ENCODE peak calls at places on chromosomes 6 and 20, in four cellular contexts. U, Y, S and V are unnamed samples.

GRCh38 chr6:93389192-93389591 is 30.2 kb downstream of the EPHA7 start:
- DNase-seq in U (no peak), Y (no peak), S (no peak), V (no peak)

GRCh38 chr20:16661738-16662137 is 68.1 kb upstream of the SNRPB2 start:
- DNase-seq in U (no peak), Y (no peak), S (no peak), V (no peak)

GRCh38 chr20:46364670-46365482 is 41.5 kb downstream of the ELMO2 start:
- DNase-seq in U (no peak), Y (no peak), S (no peak), V (no peak)

GRCh38 chr6:15389079-15389758 is 143.3 kb downstream of the JARID2 start:
- DNase-seq in U (no peak), Y (no peak), S (no peak), V (no peak)

GRCh38 chr6:146887447-146888077 is 288.8 kb downstream of the ADGB start:
- DNase-seq in U (no peak), Y (no peak), S (no peak), V (no peak)

GRCh38 chr6:127841811-127842210 is 59.0 kb downstream of the THEMIS start:
- DNase-seq in U (no peak), Y (no peak), S (no peak), V (no peak)

GRCh38 chr20:23350855-23351838 is 556 bp downstream of the NXT1 start:
- DNase-seq in U (no peak), Y (peak), S (peak), V (peak)

GRCh38 chr6:96014846-96015245 is 928 bp upstream of the FUT9 start:
- DNase-seq in U (no peak), Y (no peak), S (no peak), V (no peak)

GRCh38 chr6:28090902-28091586 is 10.7 kb downstream of the ZNF165 start:
- DNase-seq in U (no peak), Y (no peak), S (no peak), V (no peak)

GRCh38 chr20:63858393-63859165 is 2.7 kb upstream of the ABHD16B start:
- DNase-seq in U (no peak), Y (no peak), S (no peak), V (no peak)

GRCh38 chr6:20868397-20869185 is 334.3 kb downstream of the CDKAL1 start:
- DNase-seq in U (no peak), Y (no peak), S (no peak), V (no peak)

GRCh38 chr6:89797317-89797716 is 22.3 kb downstream of the MDN1 start:
- DNase-seq in U (no peak), Y (no peak), S (no peak), V (no peak)

GRCh38 chr6:56682580-56682979 is 39.9 kb upstream of the DST start:
- DNase-seq in U (no peak), Y (no peak), S (no peak), V (no peak)

GRCh38 chr20:50491926-50492634 is 18.1 kb upstream of the PTPN1 start:
- DNase-seq in U (peak), Y (no peak), S (no peak), V (no peak)

GRCh38 chr20:4012631-4013030 is 2.7 kb downstream of the RNF24 start:
- DNase-seq in U (no peak), Y (no peak), S (no peak), V (no peak)

GRCh38 chr6:33126101-33126714 is 50.4 kb downstream of the HLA-DPB1 start:
- DNase-seq in U (no peak), Y (peak), S (peak), V (no peak)

GRCh38 chr6:91412532-91412931 is 825.7 kb upstream of the MAP3K7 start:
- DNase-seq in U (no peak), Y (no peak), S (no peak), V (no peak)

GRCh38 chr6:79605061-79605460 is 26.1 kb upstream of the SH3BGRL2 start:
- DNase-seq in U (no peak), Y (no peak), S (no peak), V (no peak)

GRCh38 chr6:135226537-135226936 is 45.4 kb downstream of the MYB start:
- DNase-seq in U (no peak), Y (no peak), S (no peak), V (no peak)

GRCh38 chr6:101392561-101393230 is 812 bp upstream of the GRIK2 start:
- DNase-seq in U (no peak), Y (no peak), S (no peak), V (no peak)

GRCh38 chr6:135088232-135088760 is 33.7 kb upstream of the HBS1L start:
- DNase-seq in U (no peak), Y (no peak), S (no peak), V (no peak)

GRCh38 chr6:72248621-72249020 is 362.3 kb downstream of the RIMS1 start:
- DNase-seq in U (no peak), Y (no peak), S (no peak), V (no peak)

GRCh38 chr6:109466212-109466923 is 10.8 kb upstream of the MICAL1 start:
- DNase-seq in U (no peak), Y (no peak), S (no peak), V (no peak)

GRCh38 chr6:121857551-121857950 is 422.1 kb downstream of the GJA1 start:
- DNase-seq in U (no peak), Y (no peak), S (no peak), V (no peak)

GRCh38 chr6:68400396-68400795 is 234.7 kb upstream of the ADGRB3 start:
- DNase-seq in U (no peak), Y (no peak), S (peak), V (no peak)

GRCh38 chr6:28794175-28795002 is 129.4 kb downstream of the TRIM27 start:
- DNase-seq in U (no peak), Y (no peak), S (peak), V (no peak)

GRCh38 chr6:70136996-70137395 is 165.9 kb downstream of the COL9A1 start:
- DNase-seq in U (no peak), Y (no peak), S (no peak), V (no peak)

GRCh38 chr6:69894578-69895347 is 28.4 kb downstream of the COL19A1 start:
- DNase-seq in U (peak), Y (no peak), S (no peak), V (no peak)

GRCh38 chr6:16624631-16625299 is 136.5 kb downstream of the ATXN1 start:
- DNase-seq in U (no peak), Y (no peak), S (no peak), V (no peak)

GRCh38 chr6:129342243-129342642 is 367.7 kb downstream of the ARHGAP18 start:
- DNase-seq in U (no peak), Y (no peak), S (no peak), V (no peak)

GRCh38 chr20:58102744-58103516 is 125.5 kb downstream of the ANKRD60 start:
- DNase-seq in U (peak), Y (no peak), S (no peak), V (peak)

GRCh38 chr6:158402184-158402583 is 89.9 kb downstream of the TULP4 start:
- DNase-seq in U (no peak), Y (no peak), S (no peak), V (no peak)

GRCh38 chr20:56249244-56249955 is 868 bp downstream of the MC3R start:
- DNase-seq in U (no peak), Y (no peak), S (peak), V (no peak)

GRCh38 chr6:33667072-33667471 is 44.4 kb downstream of the UQCC2 start:
- DNase-seq in U (no peak), Y (no peak), S (no peak), V (no peak)

GRCh38 chr6:110951986-110952794 is 6.3 kb upstream of the GTF3C6 start:
- DNase-seq in U (peak), Y (no peak), S (peak), V (no peak)

GRCh38 chr20:24360531-24360930 is 108.9 kb upstream of the SYNDIG1 start:
- DNase-seq in U (no peak), Y (no peak), S (no peak), V (no peak)
- TF ChIP-seq CTCF in U (no peak), Y (no peak), S (no peak), V (no peak)

GRCh38 chr6:145809785-145810184 is 4.8 kb downstream of the FBXO30 start:
- DNase-seq in U (no peak), Y (no peak), S (no peak), V (no peak)
- H3K4me3 ChIP-seq in U (no peak), Y (no peak), S (no peak), V (no peak)

GRCh38 chr6:150247803-150248202 is 105.0 kb downstream of the PPP1R14C start:
- DNase-seq in U (no peak), Y (no peak), S (no peak), V (no peak)

GRCh38 chr6:150241751-150242150 is 98.9 kb downstream of the PPP1R14C start:
- DNase-seq in U (no peak), Y (no peak), S (no peak), V (no peak)

GRCh38 chr6:150248300-150248699 is 105.5 kb downstream of the PPP1R14C start:
- DNase-seq in U (no peak), Y (no peak), S (no peak), V (no peak)

GRCh38 chr6:150243620-150244314 is 100.9 kb downstream of the PPP1R14C start:
- DNase-seq in U (no peak), Y (no peak), S (no peak), V (no peak)

DNA sequence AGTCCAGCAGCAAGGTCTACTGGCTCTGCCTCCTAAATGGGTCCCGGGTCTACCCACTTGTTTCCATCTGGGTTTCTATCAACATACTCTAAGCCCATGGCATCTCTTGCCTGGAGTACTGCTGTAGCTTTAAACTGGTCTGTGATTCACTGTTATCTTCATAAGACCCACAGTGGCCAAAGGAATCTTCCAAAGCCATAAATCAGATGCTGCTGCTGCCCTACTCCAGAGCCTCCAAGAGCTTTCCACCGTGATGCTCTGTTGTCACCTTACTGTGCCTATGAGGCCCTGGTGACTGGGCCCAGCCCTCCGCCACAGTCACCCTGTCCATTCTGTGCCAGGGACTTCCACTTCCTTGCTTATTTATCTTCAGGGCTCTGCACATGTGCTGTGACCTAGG is 102.3 kb downstream of the PPP1R14C start:
- DNase-seq in U (no peak), Y (no peak), S (no peak), V (no peak)
- H3K27ac ChIP-seq in U (no peak), Y (no peak), S (no peak), V (no peak)

DNA sequence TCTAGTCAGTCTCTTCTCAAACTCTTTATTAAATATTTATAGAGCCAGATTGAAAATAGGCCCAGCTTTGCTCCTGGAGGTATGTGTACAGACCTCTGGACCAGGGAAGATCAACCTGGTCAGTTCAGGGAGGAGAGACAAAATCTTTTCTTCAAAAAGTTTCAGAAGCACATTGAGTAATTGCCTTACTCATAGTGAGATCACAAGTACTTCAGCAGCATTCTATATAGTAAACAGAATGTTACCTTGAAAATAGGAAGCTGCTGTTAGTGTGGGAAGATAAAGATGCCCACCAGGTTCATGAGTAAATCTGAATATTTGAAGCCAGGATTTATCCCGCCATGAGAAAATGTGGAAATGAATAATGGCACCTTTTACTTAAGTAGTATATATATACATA is 665.9 kb upstream of the CITED2 start:
- DNase-seq in U (peak), Y (no peak), S (no peak), V (no peak)
- TF ChIP-seq CTCF in U (no peak), Y (no peak), S (no peak), V (no peak)

GRCh38 chr20:41526327-41526726 is 91.8 kb downstream of the CHD6 start:
- DNase-seq in U (no peak), Y (no peak), S (no peak), V (no peak)

GRCh38 chr20:41523857-41524256 is 94.3 kb downstream of the CHD6 start:
- DNase-seq in U (no peak), Y (no peak), S (no peak), V (no peak)

GRCh38 chr20:41530923-41531322 is 87.3 kb downstream of the CHD6 start:
- DNase-seq in U (no peak), Y (no peak), S (no peak), V (no peak)

GRCh38 chr20:41524980-41525613 is 93.1 kb downstream of the CHD6 start:
- DNase-seq in U (no peak), Y (peak), S (no peak), V (no peak)
- H3K4me3 ChIP-seq in U (no peak), Y (no peak), S (no peak), V (peak)

GRCh38 chr6:50093938-50094272 is 44.2 kb upstream of the DEFB112 start:
- DNase-seq in U (no peak), Y (no peak), S (no peak), V (no peak)
- H3K27ac ChIP-seq in U (no peak), Y (no peak), S (no peak), V (no peak)

DNA sequence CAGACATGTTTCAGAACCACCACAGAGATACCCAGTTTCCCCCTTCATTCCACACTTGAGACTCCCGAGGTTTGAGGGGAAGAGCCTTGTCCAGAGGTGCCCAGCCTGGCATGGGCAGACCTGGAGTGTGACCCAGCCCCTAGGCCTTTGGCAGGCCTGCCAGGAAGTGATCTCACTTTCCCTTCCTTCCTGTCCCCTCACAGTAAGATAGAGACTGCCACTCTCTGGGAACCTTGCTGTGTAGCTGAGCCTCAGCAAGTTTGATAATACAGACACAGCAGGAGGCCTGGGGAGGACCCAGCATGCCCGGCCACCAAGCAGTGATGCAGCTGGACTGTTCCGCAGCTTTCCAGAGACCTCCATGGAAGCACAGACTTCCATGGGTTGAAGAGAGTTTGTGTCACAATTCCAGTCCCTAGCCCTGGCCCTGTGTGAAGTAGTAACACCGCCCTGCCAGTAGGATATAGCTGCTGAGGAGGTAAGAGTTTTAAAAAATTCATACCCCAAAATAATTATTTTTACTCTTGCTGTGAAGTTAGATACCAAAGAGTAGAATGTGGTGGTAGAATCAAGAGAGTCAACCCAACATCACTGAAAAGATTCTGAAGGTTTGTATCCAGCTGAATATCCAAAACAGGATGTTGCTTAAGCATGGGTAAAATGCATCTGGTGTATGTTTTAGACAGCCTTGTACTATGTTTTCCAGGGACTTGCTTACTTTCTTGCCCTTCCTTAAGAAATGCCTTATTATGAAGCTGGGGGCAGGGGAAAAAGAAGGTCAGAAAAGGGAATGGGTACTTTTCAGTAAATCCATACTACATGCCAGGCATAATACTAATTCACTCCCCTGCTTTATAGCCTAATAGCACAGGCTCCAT is 16.3 kb downstream of the PKIG start:
- DNase-seq in U (no peak), Y (no peak), S (no peak), V (no peak)
- TF ChIP-seq CTCF in U (no peak), Y (no peak), S (no peak), V (no peak)

GRCh38 chr20:62640870-62641748 is 1.2 kb upstream of the SLCO4A1 start:
- DNase-seq in U (no peak), Y (no peak), S (no peak), V (no peak)
- H3K4me3 ChIP-seq in U (peak), Y (peak), S (peak), V (peak)